ENCODE peak calls at places on chromosomes 7 and 10, in five cellular contexts. W is heart right ventricle, Q is ovary, U is astrocyte, Y is psoas muscle. V is an unnamed sample. For H3K4me1, the result is how much of the 10 kb centered on the place peaks cover.

GRCh38 chr7:95104739-95105138 is 197.3 kb downstream of the PPP1R9A start:
- DNase-seq in W (no peak), Q (no peak), Y (no peak), U (peak), V (no peak)

GRCh38 chr7:75951506-75951905 is 36.6 kb downstream of the POR start:
- DNase-seq in U (no peak), Y (peak), Q (no peak), W (no peak), V (no peak)

GRCh38 chr7:95469850-95470249 is 15.9 kb upstream of the ASB4 start:
- DNase-seq in Q (no peak), U (no peak), W (no peak), Y (no peak), V (no peak)

GRCh38 chr7:82694020-82694419 is 250.4 kb upstream of the CACNA2D1 start:
- DNase-seq in Y (no peak), U (peak), Q (no peak), W (no peak), V (no peak)

GRCh38 chr7:47573758-47574472 is 8.0 kb downstream of the TNS3 start:
- DNase-seq in Q (peak), U (peak), Y (no peak), W (no peak), V (no peak)

GRCh38 chr7:140300263-140301131 is 97.8 kb downstream of the SLC37A3 start:
- DNase-seq in Q (no peak), W (no peak), U (no peak), Y (no peak), V (no peak)

GRCh38 chr10:15015451-15015850 is 28.3 kb upstream of the OLAH start:
- DNase-seq in Y (no peak), U (no peak), Q (no peak), W (no peak), V (no peak)

GRCh38 chr10:77504870-77505257 is 132.7 kb downstream of the KCNMA1 start:
- DNase-seq in Q (no peak), Y (no peak), U (peak), W (no peak), V (no peak)

GRCh38 chr10:88879754-88880286 is at the start of gene STAMBPL1:
- DNase-seq in W (no peak), Y (peak), Q (peak), U (no peak), V (peak)

GRCh38 chr7:22393825-22394458 is 37.0 kb upstream of the RAPGEF5 start:
- DNase-seq in W (no peak), U (peak), Q (no peak), Y (no peak), V (no peak)

GRCh38 chr7:39054731-39055130 is 77.0 kb downstream of the POU6F2 start:
- DNase-seq in Y (no peak), W (no peak), U (no peak), Q (no peak), V (no peak)

GRCh38 chr10:72275351-72276012 is 1.8 kb downstream of the DDIT4 start:
- DNase-seq in Q (peak), W (peak), Y (peak), U (no peak), V (no peak)

GRCh38 chr10:21473135-21473534 is 52.3 kb downstream of the SKIDA1 start:
- DNase-seq in Y (no peak), U (no peak), Q (no peak), W (no peak), V (no peak)

DNA sequence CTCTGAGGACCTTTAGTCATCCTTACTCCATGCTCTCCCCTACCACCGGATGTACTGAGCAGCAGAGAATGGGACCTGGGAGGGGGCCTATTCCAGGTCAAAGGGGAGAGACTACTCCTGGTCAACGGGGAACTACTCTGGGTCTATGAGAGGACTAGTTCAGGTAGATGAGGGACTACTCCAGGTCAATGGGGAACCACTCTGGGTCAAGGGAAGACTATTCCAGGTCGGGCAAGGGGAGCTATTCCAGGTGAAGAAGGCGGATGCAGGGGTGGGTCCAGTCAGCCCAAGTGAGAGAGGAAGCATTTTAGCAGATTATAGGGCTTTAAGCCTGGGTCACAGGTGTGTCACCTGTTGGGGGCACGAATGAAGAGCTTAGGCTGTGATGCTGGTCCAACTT is 35.4 kb downstream of the CCM2 start:
- DNase-seq in Q (no peak), U (no peak), W (no peak), Y (no peak), V (no peak)
- H3K4me1 ChIP-seq in Q (under half), U (under half), W (under half), Y (under half), V (under half)

GRCh38 chr10:124670849-124671248 is 73.3 kb downstream of the FAM53B start:
- DNase-seq in U (no peak), W (no peak), Q (no peak), Y (no peak), V (peak)
- H3K4me1 ChIP-seq in U (under half), W (half or more), Q (under half), Y (half or more), V (half or more)

GRCh38 chr10:98173258-98173657 is 38.8 kb downstream of the R3HCC1L start:
- DNase-seq in Y (no peak), W (no peak), Q (no peak), U (no peak), V (no peak)
- H3K4me1 ChIP-seq in Y (under half), W (under half), Q (under half), U (under half), V (under half)

GRCh38 chr7:92698237-92698841 is 108.1 kb upstream of the FAM133B start:
- DNase-seq in Q (no peak), W (peak), Y (no peak), U (peak), V (peak)

GRCh38 chr7:92697012-92697411 is 106.8 kb upstream of the FAM133B start:
- DNase-seq in W (no peak), U (no peak), Q (no peak), Y (no peak), V (no peak)

GRCh38 chr7:92697414-92697813 is 107.2 kb upstream of the FAM133B start:
- DNase-seq in U (peak), Q (no peak), W (no peak), Y (no peak), V (no peak)

GRCh38 chr7:92695308-92696261 is 105.4 kb upstream of the FAM133B start:
- DNase-seq in Q (peak), Y (no peak), W (peak), U (peak), V (peak)

GRCh38 chr7:92696584-92696983 is 106.4 kb upstream of the FAM133B start:
- DNase-seq in Q (no peak), W (no peak), Y (no peak), U (no peak), V (no peak)
- H3K4me1 ChIP-seq in Q (under half), W (under half), Y (under half), U (half or more), V (under half)

GRCh38 chr7:34155225-34155908 is 250.0 kb downstream of the BMPER start:
- DNase-seq in W (no peak), Y (peak), U (peak), Q (no peak), V (no peak)
- H3K4me1 ChIP-seq in W (under half), Y (under half), U (under half), Q (under half), V (under half)

GRCh38 chr7:36280840-36281812 is 108.5 kb upstream of the ANLN start:
- DNase-seq in Q (peak), U (peak), W (peak), Y (peak), V (peak)

GRCh38 chr7:36283711-36284130 is 105.9 kb upstream of the ANLN start:
- DNase-seq in Y (peak), Q (no peak), W (peak), U (no peak), V (peak)

GRCh38 chr7:36279926-36280315 is 109.7 kb upstream of the ANLN start:
- DNase-seq in Q (no peak), W (no peak), U (no peak), Y (no peak), V (no peak)

GRCh38 chr7:36283171-36283570 is 106.5 kb upstream of the ANLN start:
- DNase-seq in U (no peak), W (no peak), Y (no peak), Q (no peak), V (no peak)

GRCh38 chr7:36281945-36282727 is 107.5 kb upstream of the ANLN start:
- DNase-seq in Y (no peak), U (no peak), W (no peak), Q (no peak), V (no peak)
- H3K4me1 ChIP-seq in Y (half or more), U (under half), W (half or more), Q (under half), V (half or more)

DNA sequence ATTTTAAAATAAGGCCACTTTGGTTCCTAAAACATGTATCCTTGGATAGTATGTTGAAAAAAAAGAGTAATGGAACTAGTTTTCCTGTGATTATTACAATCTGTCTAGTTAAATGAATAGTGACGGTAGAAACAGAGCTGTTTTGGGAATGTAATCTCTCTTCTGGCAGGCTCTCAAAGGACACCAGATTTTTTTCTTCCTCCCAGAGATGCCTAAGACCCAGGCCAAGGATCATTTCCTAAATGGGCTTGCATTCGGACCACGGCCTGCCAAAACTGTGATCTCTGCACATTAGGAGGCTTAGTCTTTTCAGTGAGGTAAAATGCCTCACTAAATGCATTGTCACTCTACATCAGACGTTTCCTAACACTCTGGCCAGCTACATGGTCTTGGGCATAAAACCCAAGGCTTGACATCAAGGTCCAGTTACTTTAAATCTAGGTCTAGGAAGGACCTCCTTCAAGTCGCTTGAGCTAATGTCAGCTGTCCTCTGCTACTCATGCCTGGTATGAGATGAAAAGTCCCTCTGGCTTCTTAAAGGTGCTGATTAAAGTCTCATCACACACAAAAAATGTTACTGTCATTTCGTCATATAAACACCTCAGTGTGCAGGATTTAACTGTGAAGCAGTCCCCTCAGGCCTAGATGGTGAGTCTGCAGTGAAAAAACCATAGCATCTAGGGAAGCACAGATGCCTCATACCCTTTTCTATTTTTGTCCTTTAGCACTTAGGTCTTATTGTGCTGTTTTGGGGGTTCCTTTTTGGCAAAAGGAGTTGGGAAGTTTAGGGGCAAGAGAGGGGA is 47.7 kb downstream of the DLD start:
- DNase-seq in Q (peak), W (no peak), U (peak), Y (no peak), V (peak)
- H3K4me1 ChIP-seq in Q (under half), W (under half), U (half or more), Y (under half), V (under half)

GRCh38 chr10:69573056-69573806 is at the start of gene NEUROG3:
- DNase-seq in W (peak), U (no peak), Q (no peak), Y (peak), V (peak)
- H3K4me1 ChIP-seq in W (under half), U (under half), Q (under half), Y (under half), V (under half)

GRCh38 chr10:79051766-79052165 is 17.0 kb upstream of the ZMIZ1 start:
- DNase-seq in Q (no peak), W (no peak), U (no peak), Y (peak), V (no peak)
- H3K4me1 ChIP-seq in Q (under half), W (under half), U (under half), Y (under half), V (under half)

V was measured in heart left ventricle.